ENCODE peak calls at places on chromosomes 16 and 17, in ten cellular contexts. One of them, this sample, is unnamed.

GRCh38 chr17:70604854-70605253 is 435.5 kb downstream of the KCNJ2 start:
- DNase-seq in psoas muscle: no peak
- DNase-seq in heart right ventricle: no peak
- DNase-seq in fibroblast of mammary gland: no peak
- DNase-seq in NB4: no peak
- DNase-seq in tibial nerve: no peak
- DNase-seq in fibroblast of the aortic adventitia: no peak
- DNase-seq in right cardiac atrium: no peak
- DNase-seq in prostate gland: no peak
- DNase-seq in fibroblast of lung: no peak
- DNase-seq in this sample: no peak

GRCh38 chr17:79619196-79619595 is 8.3 kb upstream of the RBFOX3 start:
- DNase-seq in psoas muscle: peak; percentile 21
- DNase-seq in heart right ventricle: no peak
- DNase-seq in fibroblast of mammary gland: no peak
- DNase-seq in NB4: no peak
- DNase-seq in tibial nerve: no peak
- DNase-seq in fibroblast of the aortic adventitia: no peak
- DNase-seq in right cardiac atrium: no peak
- DNase-seq in prostate gland: no peak
- DNase-seq in fibroblast of lung: no peak
- DNase-seq in this sample: no peak

GRCh38 chr17:74123866-74124265 is 79.6 kb upstream of the RPL38 start:
- DNase-seq in psoas muscle: no peak
- DNase-seq in heart right ventricle: no peak
- DNase-seq in fibroblast of mammary gland: no peak
- DNase-seq in NB4: no peak
- DNase-seq in tibial nerve: no peak
- DNase-seq in fibroblast of the aortic adventitia: no peak
- DNase-seq in right cardiac atrium: no peak
- DNase-seq in prostate gland: no peak
- DNase-seq in fibroblast of lung: no peak
- DNase-seq in this sample: no peak

GRCh38 chr16:24062270-24062817 is 193.8 kb upstream of the CACNG3 start:
- DNase-seq in psoas muscle: no peak
- DNase-seq in heart right ventricle: no peak
- DNase-seq in fibroblast of mammary gland: no peak
- DNase-seq in NB4: no peak
- DNase-seq in tibial nerve: no peak
- DNase-seq in fibroblast of the aortic adventitia: no peak
- DNase-seq in right cardiac atrium: no peak
- DNase-seq in prostate gland: no peak
- DNase-seq in fibroblast of lung: no peak
- DNase-seq in this sample: no peak

GRCh38 chr17:19645608-19646250 is 2.8 kb upstream of the ALDH3A2 start:
- DNase-seq in psoas muscle: no peak
- DNase-seq in heart right ventricle: peak; percentile 20
- DNase-seq in fibroblast of mammary gland: peak; percentile 30
- DNase-seq in NB4: peak; percentile 78
- DNase-seq in tibial nerve: peak; percentile 39
- DNase-seq in fibroblast of the aortic adventitia: peak; percentile 34
- DNase-seq in right cardiac atrium: peak; percentile 65
- DNase-seq in prostate gland: no peak
- DNase-seq in fibroblast of lung: peak; percentile 33
- DNase-seq in this sample: no peak

GRCh38 chr16:81080233-81080632 is 3.2 kb upstream of the C16orf46 start:
- DNase-seq in psoas muscle: no peak
- DNase-seq in heart right ventricle: no peak
- DNase-seq in fibroblast of mammary gland: no peak
- DNase-seq in NB4: no peak
- DNase-seq in tibial nerve: no peak
- DNase-seq in fibroblast of the aortic adventitia: no peak
- DNase-seq in right cardiac atrium: no peak
- DNase-seq in prostate gland: no peak
- DNase-seq in fibroblast of lung: no peak
- DNase-seq in this sample: no peak

GRCh38 chr17:72901098-72901497 is 191.4 kb downstream of the SLC39A11 start:
- DNase-seq in psoas muscle: no peak
- DNase-seq in heart right ventricle: no peak
- DNase-seq in fibroblast of mammary gland: no peak
- DNase-seq in NB4: no peak
- DNase-seq in tibial nerve: no peak
- DNase-seq in fibroblast of the aortic adventitia: no peak
- DNase-seq in right cardiac atrium: no peak
- DNase-seq in prostate gland: no peak
- DNase-seq in fibroblast of lung: no peak
- DNase-seq in this sample: no peak

GRCh38 chr17:80539022-80539421 is 5.6 kb upstream of the RPTOR start:
- DNase-seq in psoas muscle: no peak
- DNase-seq in heart right ventricle: no peak
- DNase-seq in fibroblast of mammary gland: no peak
- DNase-seq in NB4: peak; percentile 40
- DNase-seq in tibial nerve: no peak
- DNase-seq in fibroblast of the aortic adventitia: no peak
- DNase-seq in right cardiac atrium: no peak
- DNase-seq in prostate gland: no peak
- DNase-seq in fibroblast of lung: no peak
- DNase-seq in this sample: no peak

GRCh38 chr17:28038802-28039600 is 3.5 kb upstream of the NLK start:
- DNase-seq in psoas muscle: no peak
- DNase-seq in heart right ventricle: no peak
- DNase-seq in fibroblast of mammary gland: peak; percentile 66
- DNase-seq in NB4: no peak
- DNase-seq in tibial nerve: no peak
- DNase-seq in fibroblast of the aortic adventitia: peak; percentile 32
- DNase-seq in right cardiac atrium: no peak
- DNase-seq in prostate gland: no peak
- DNase-seq in fibroblast of lung: peak; percentile 17
- DNase-seq in this sample: peak; percentile 28

GRCh38 chr16:4273858-4274291 is 1.1 kb upstream of the TFAP4 start:
- DNase-seq in psoas muscle: peak; percentile 75
- DNase-seq in heart right ventricle: peak; percentile 71
- DNase-seq in fibroblast of mammary gland: peak; percentile 25
- DNase-seq in NB4: peak; percentile 79
- DNase-seq in tibial nerve: no peak
- DNase-seq in fibroblast of the aortic adventitia: peak; percentile 64
- DNase-seq in right cardiac atrium: peak; percentile 86
- DNase-seq in prostate gland: peak; percentile 33
- DNase-seq in fibroblast of lung: peak; percentile 34
- DNase-seq in this sample: no peak

GRCh38 chr17:17402558-17402957 is 74.2 kb upstream of the MED9 start:
- DNase-seq in psoas muscle: peak; percentile 8
- DNase-seq in heart right ventricle: no peak
- DNase-seq in fibroblast of mammary gland: no peak
- DNase-seq in NB4: no peak
- DNase-seq in tibial nerve: no peak
- DNase-seq in fibroblast of the aortic adventitia: no peak
- DNase-seq in right cardiac atrium: no peak
- DNase-seq in prostate gland: no peak
- DNase-seq in fibroblast of lung: peak; percentile 34
- DNase-seq in this sample: no peak

GRCh38 chr17:9755083-9755482 is 36.3 kb downstream of the DHRS7C start:
- DNase-seq in psoas muscle: no peak
- DNase-seq in heart right ventricle: no peak
- DNase-seq in fibroblast of mammary gland: peak; percentile 16
- DNase-seq in NB4: peak; percentile 34
- DNase-seq in tibial nerve: no peak
- DNase-seq in fibroblast of the aortic adventitia: no peak
- DNase-seq in right cardiac atrium: no peak
- DNase-seq in prostate gland: no peak
- DNase-seq in fibroblast of lung: peak; percentile 14
- DNase-seq in this sample: no peak

GRCh38 chr16:715448-716249 is 731 bp downstream of the METRN start:
- DNase-seq in psoas muscle: no peak
- DNase-seq in heart right ventricle: no peak
- DNase-seq in fibroblast of mammary gland: peak; percentile 20
- DNase-seq in NB4: peak; percentile 51
- DNase-seq in tibial nerve: no peak
- DNase-seq in fibroblast of the aortic adventitia: no peak
- DNase-seq in right cardiac atrium: peak; percentile 74
- DNase-seq in prostate gland: no peak
- DNase-seq in fibroblast of lung: peak; percentile 31
- DNase-seq in this sample: no peak

GRCh38 chr16:12426122-12426521 is 377.6 kb downstream of the CPPED1 start:
- DNase-seq in psoas muscle: no peak
- DNase-seq in heart right ventricle: no peak
- DNase-seq in fibroblast of mammary gland: peak; percentile 40
- DNase-seq in NB4: no peak
- DNase-seq in tibial nerve: no peak
- DNase-seq in fibroblast of the aortic adventitia: peak; percentile 3
- DNase-seq in right cardiac atrium: no peak
- DNase-seq in prostate gland: no peak
- DNase-seq in fibroblast of lung: peak; percentile 48
- DNase-seq in this sample: no peak

GRCh38 chr17:78142113-78142861 is 3.9 kb upstream of the C17orf99 start:
- DNase-seq in psoas muscle: no peak
- DNase-seq in heart right ventricle: no peak
- DNase-seq in fibroblast of mammary gland: peak; percentile 78
- DNase-seq in NB4: no peak
- DNase-seq in tibial nerve: no peak
- DNase-seq in fibroblast of the aortic adventitia: peak; percentile 42
- DNase-seq in right cardiac atrium: no peak
- DNase-seq in prostate gland: peak; percentile 83
- DNase-seq in fibroblast of lung: peak; percentile 69
- DNase-seq in this sample: no peak

GRCh38 chr16:64947651-64948050 is 174.2 kb downstream of the CDH11 start:
- DNase-seq in psoas muscle: no peak
- DNase-seq in heart right ventricle: no peak
- DNase-seq in fibroblast of mammary gland: no peak
- DNase-seq in NB4: no peak
- DNase-seq in tibial nerve: no peak
- DNase-seq in fibroblast of the aortic adventitia: no peak
- DNase-seq in right cardiac atrium: no peak
- DNase-seq in prostate gland: no peak
- DNase-seq in fibroblast of lung: no peak
- DNase-seq in this sample: no peak
- H3K4me3 ChIP-seq in psoas muscle: no peak overlapping the region
- H3K4me3 ChIP-seq in heart right ventricle: no peak overlapping the region
- H3K4me3 ChIP-seq in fibroblast of mammary gland: no peak overlapping the region
- H3K4me3 ChIP-seq in NB4: no peak overlapping the region
- H3K4me3 ChIP-seq in tibial nerve: no peak overlapping the region
- H3K4me3 ChIP-seq in fibroblast of the aortic adventitia: no peak overlapping the region
- H3K4me3 ChIP-seq in right cardiac atrium: no peak overlapping the region
- H3K4me3 ChIP-seq in prostate gland: no peak overlapping the region
- H3K4me3 ChIP-seq in fibroblast of lung: no peak overlapping the region
- H3K4me3 ChIP-seq in this sample: no peak overlapping the region

GRCh38 chr16:17296412-17296811 is 174.3 kb downstream of the XYLT1 start:
- DNase-seq in psoas muscle: peak; percentile 55
- DNase-seq in heart right ventricle: peak; percentile 39
- DNase-seq in fibroblast of mammary gland: no peak
- DNase-seq in NB4: no peak
- DNase-seq in tibial nerve: no peak
- DNase-seq in fibroblast of the aortic adventitia: no peak
- DNase-seq in right cardiac atrium: peak; percentile 79
- DNase-seq in prostate gland: no peak
- DNase-seq in fibroblast of lung: no peak
- DNase-seq in this sample: no peak
- H3K4me3 ChIP-seq in psoas muscle: no peak overlapping the region
- H3K4me3 ChIP-seq in heart right ventricle: no peak overlapping the region
- H3K4me3 ChIP-seq in fibroblast of mammary gland: no peak overlapping the region
- H3K4me3 ChIP-seq in NB4: no peak overlapping the region
- H3K4me3 ChIP-seq in tibial nerve: no peak overlapping the region
- H3K4me3 ChIP-seq in fibroblast of the aortic adventitia: no peak overlapping the region
- H3K4me3 ChIP-seq in right cardiac atrium: no peak overlapping the region
- H3K4me3 ChIP-seq in prostate gland: no peak overlapping the region
- H3K4me3 ChIP-seq in fibroblast of lung: no peak overlapping the region
- H3K4me3 ChIP-seq in this sample: no peak overlapping the region

GRCh38 chr16:46848768-46849764 is 18.1 kb upstream of the C16orf87 start:
- DNase-seq in psoas muscle: no peak
- DNase-seq in heart right ventricle: no peak
- DNase-seq in fibroblast of mammary gland: no peak
- DNase-seq in NB4: no peak
- DNase-seq in tibial nerve: no peak
- DNase-seq in fibroblast of the aortic adventitia: no peak
- DNase-seq in right cardiac atrium: no peak
- DNase-seq in prostate gland: no peak
- DNase-seq in fibroblast of lung: no peak
- DNase-seq in this sample: no peak

GRCh38 chr16:46853713-46854443 is 22.9 kb upstream of the C16orf87 start:
- DNase-seq in psoas muscle: peak; percentile 85
- DNase-seq in heart right ventricle: peak; percentile 74
- DNase-seq in fibroblast of mammary gland: peak; percentile 67
- DNase-seq in NB4: peak; percentile 82
- DNase-seq in tibial nerve: peak; percentile 74
- DNase-seq in fibroblast of the aortic adventitia: peak; percentile 79
- DNase-seq in right cardiac atrium: peak; percentile 89
- DNase-seq in prostate gland: peak; percentile 80
- DNase-seq in fibroblast of lung: peak; percentile 48
- DNase-seq in this sample: no peak

GRCh38 chr16:46854846-46855245 is 23.9 kb upstream of the C16orf87 start:
- DNase-seq in psoas muscle: no peak
- DNase-seq in heart right ventricle: no peak
- DNase-seq in fibroblast of mammary gland: no peak
- DNase-seq in NB4: no peak
- DNase-seq in tibial nerve: no peak
- DNase-seq in fibroblast of the aortic adventitia: no peak
- DNase-seq in right cardiac atrium: no peak
- DNase-seq in prostate gland: no peak
- DNase-seq in fibroblast of lung: no peak
- DNase-seq in this sample: no peak

GRCh38 chr16:46850619-46851555 is 19.9 kb upstream of the C16orf87 start:
- DNase-seq in psoas muscle: no peak
- DNase-seq in heart right ventricle: no peak
- DNase-seq in fibroblast of mammary gland: no peak
- DNase-seq in NB4: no peak
- DNase-seq in tibial nerve: no peak
- DNase-seq in fibroblast of the aortic adventitia: no peak
- DNase-seq in right cardiac atrium: no peak
- DNase-seq in prostate gland: no peak
- DNase-seq in fibroblast of lung: no peak
- DNase-seq in this sample: no peak

GRCh38 chr16:46852130-46852529 is 21.1 kb upstream of the C16orf87 start:
- DNase-seq in psoas muscle: no peak
- DNase-seq in heart right ventricle: no peak
- DNase-seq in fibroblast of mammary gland: no peak
- DNase-seq in NB4: no peak
- DNase-seq in tibial nerve: no peak
- DNase-seq in fibroblast of the aortic adventitia: no peak
- DNase-seq in right cardiac atrium: no peak
- DNase-seq in prostate gland: no peak
- DNase-seq in fibroblast of lung: no peak
- DNase-seq in this sample: no peak
- H3K4me3 ChIP-seq in psoas muscle: no peak overlapping the region
- H3K4me3 ChIP-seq in heart right ventricle: no peak overlapping the region
- H3K4me3 ChIP-seq in fibroblast of mammary gland: no peak overlapping the region
- H3K4me3 ChIP-seq in NB4: no peak overlapping the region
- H3K4me3 ChIP-seq in tibial nerve: no peak overlapping the region
- H3K4me3 ChIP-seq in fibroblast of the aortic adventitia: no peak overlapping the region
- H3K4me3 ChIP-seq in right cardiac atrium: no peak overlapping the region
- H3K4me3 ChIP-seq in prostate gland: no peak overlapping the region
- H3K4me3 ChIP-seq in fibroblast of lung: no peak overlapping the region
- H3K4me3 ChIP-seq in this sample: no peak overlapping the region

DNA sequence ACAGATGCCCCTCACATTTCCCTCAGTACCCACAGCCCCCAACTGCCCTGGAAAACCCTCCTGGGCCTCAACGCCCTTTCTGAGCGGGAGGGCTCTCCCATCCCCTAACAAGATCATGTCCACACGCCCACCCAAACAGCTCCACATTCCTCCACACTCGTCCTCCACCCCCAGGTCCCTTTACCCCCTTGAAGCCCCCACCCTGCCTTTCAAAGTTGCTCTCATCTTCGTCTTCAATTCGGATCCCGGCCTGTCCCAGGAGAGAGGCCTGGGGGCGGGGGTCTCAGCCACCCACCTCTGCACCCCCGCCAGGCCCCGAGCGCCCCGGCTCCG is 14.3 kb downstream of the HOXB4 start:
- DNase-seq in psoas muscle: no peak
- DNase-seq in heart right ventricle: no peak
- DNase-seq in fibroblast of mammary gland: no peak
- DNase-seq in NB4: no peak
- DNase-seq in tibial nerve: no peak
- DNase-seq in fibroblast of the aortic adventitia: no peak
- DNase-seq in right cardiac atrium: no peak
- DNase-seq in prostate gland: no peak
- DNase-seq in fibroblast of lung: no peak
- DNase-seq in this sample: no peak
- H3K4me3 ChIP-seq in psoas muscle: peak overlapping the region; percentile 63
- H3K4me3 ChIP-seq in heart right ventricle: peak overlapping the region; percentile 41
- H3K4me3 ChIP-seq in fibroblast of mammary gland: peak overlapping the region; percentile 35
- H3K4me3 ChIP-seq in NB4: no peak overlapping the region
- H3K4me3 ChIP-seq in tibial nerve: no peak overlapping the region
- H3K4me3 ChIP-seq in fibroblast of the aortic adventitia: peak overlapping the region; percentile 67
- H3K4me3 ChIP-seq in right cardiac atrium: peak overlapping the region; percentile 41
- H3K4me3 ChIP-seq in prostate gland: peak overlapping the region; percentile 38
- H3K4me3 ChIP-seq in fibroblast of lung: peak overlapping the region; percentile 98
- H3K4me3 ChIP-seq in this sample: peak overlapping the region; percentile 30

This sample was measured in skeletal muscle cell.